ENCODE peak calls at places on chromosome 18, in four cellular contexts. One of them, this sample, is unnamed.

GRCh38 chr18:50142441-50143120 is 52.4 kb downstream of the MYO5B start:
- DNase-seq in progenitor cell of endocrine pancreas: no peak
- DNase-seq in BE2C: no peak
- DNase-seq in GM20000: no peak
- DNase-seq in this sample: no peak

GRCh38 chr18:814300-815084 is 2.5 kb upstream of the YES1 start:
- DNase-seq in progenitor cell of endocrine pancreas: no peak
- DNase-seq in BE2C: no peak
- DNase-seq in GM20000: no peak
- DNase-seq in this sample: no peak

GRCh38 chr18:79257480-79257879 is 138.2 kb upstream of the NFATC1 start:
- DNase-seq in progenitor cell of endocrine pancreas: no peak
- DNase-seq in BE2C: no peak
- DNase-seq in GM20000: no peak
- DNase-seq in this sample: no peak

GRCh38 chr18:8139971-8140406 is 469.2 kb upstream of the RAB12 start:
- DNase-seq in progenitor cell of endocrine pancreas: no peak
- DNase-seq in BE2C: no peak
- DNase-seq in GM20000: no peak
- DNase-seq in this sample: peak

GRCh38 chr18:14970027-14970426 is 222.1 kb downstream of the ANKRD30B start:
- DNase-seq in progenitor cell of endocrine pancreas: no peak
- DNase-seq in BE2C: no peak
- DNase-seq in GM20000: no peak
- DNase-seq in this sample: peak

GRCh38 chr18:59026831-59027410 is 112.8 kb upstream of the SEC11C start:
- DNase-seq in progenitor cell of endocrine pancreas: no peak
- DNase-seq in BE2C: no peak
- DNase-seq in GM20000: no peak
- DNase-seq in this sample: no peak

GRCh38 chr18:71797554-71797953 is 746.6 kb downstream of the CBLN2 start:
- DNase-seq in progenitor cell of endocrine pancreas: no peak
- DNase-seq in BE2C: no peak
- DNase-seq in GM20000: no peak
- DNase-seq in this sample: no peak

GRCh38 chr18:72652990-72653593 is 109.0 kb upstream of the CBLN2 start:
- DNase-seq in progenitor cell of endocrine pancreas: peak
- DNase-seq in BE2C: peak
- DNase-seq in GM20000: peak
- DNase-seq in this sample: peak

GRCh38 chr18:76524900-76525698 is 30.1 kb upstream of the ZNF516 start:
- DNase-seq in progenitor cell of endocrine pancreas: no peak
- DNase-seq in BE2C: no peak
- DNase-seq in GM20000: no peak
- DNase-seq in this sample: peak

GRCh38 chr18:35592298-35592697 is 10.8 kb downstream of the GALNT1 start:
- DNase-seq in progenitor cell of endocrine pancreas: no peak
- DNase-seq in BE2C: no peak
- DNase-seq in GM20000: peak
- DNase-seq in this sample: no peak

GRCh38 chr18:63320690-63321265 is 1.2 kb upstream of the BCL2 start:
- DNase-seq in progenitor cell of endocrine pancreas: peak
- DNase-seq in BE2C: no peak
- DNase-seq in GM20000: peak
- DNase-seq in this sample: no peak

GRCh38 chr18:21786526-21786925 is 45.9 kb downstream of the MIB1 start:
- DNase-seq in progenitor cell of endocrine pancreas: no peak
- DNase-seq in BE2C: no peak
- DNase-seq in GM20000: no peak
- DNase-seq in this sample: no peak

GRCh38 chr18:62281684-62282083 is 43.4 kb upstream of the TNFRSF11A start:
- DNase-seq in progenitor cell of endocrine pancreas: no peak
- DNase-seq in BE2C: no peak
- DNase-seq in GM20000: no peak
- DNase-seq in this sample: peak

GRCh38 chr18:11323359-11323819 is 174.0 kb upstream of the PIEZO2 start:
- DNase-seq in progenitor cell of endocrine pancreas: no peak
- DNase-seq in BE2C: peak
- DNase-seq in GM20000: no peak
- DNase-seq in this sample: peak

GRCh38 chr18:40159141-40160017 is 1795.7 kb upstream of the PIK3C3 start:
- DNase-seq in progenitor cell of endocrine pancreas: no peak
- DNase-seq in BE2C: no peak
- DNase-seq in GM20000: no peak
- DNase-seq in this sample: peak

GRCh38 chr18:62339106-62339988 is 14.2 kb downstream of the TNFRSF11A start:
- DNase-seq in progenitor cell of endocrine pancreas: no peak
- DNase-seq in BE2C: no peak
- DNase-seq in GM20000: no peak
- DNase-seq in this sample: peak

GRCh38 chr18:79047556-79048244 is 21.5 kb upstream of the ATP9B start:
- DNase-seq in progenitor cell of endocrine pancreas: no peak
- DNase-seq in BE2C: peak
- DNase-seq in GM20000: no peak
- DNase-seq in this sample: no peak

GRCh38 chr18:60146220-60146960 is 226.2 kb downstream of the MC4R start:
- DNase-seq in progenitor cell of endocrine pancreas: no peak
- DNase-seq in BE2C: peak
- DNase-seq in GM20000: no peak
- DNase-seq in this sample: peak

GRCh38 chr18:48975221-48975816 is 24.6 kb upstream of the SMAD7 start:
- DNase-seq in progenitor cell of endocrine pancreas: peak
- DNase-seq in BE2C: no peak
- DNase-seq in GM20000: no peak
- DNase-seq in this sample: no peak

GRCh38 chr18:48977914-48978313 is 27.1 kb upstream of the SMAD7 start:
- DNase-seq in progenitor cell of endocrine pancreas: no peak
- DNase-seq in BE2C: no peak
- DNase-seq in GM20000: no peak
- DNase-seq in this sample: no peak

GRCh38 chr18:48974304-48975220 is 23.8 kb upstream of the SMAD7 start:
- DNase-seq in progenitor cell of endocrine pancreas: no peak
- DNase-seq in BE2C: peak
- DNase-seq in GM20000: no peak
- DNase-seq in this sample: no peak

GRCh38 chr18:48973731-48974130 is 23.0 kb upstream of the SMAD7 start:
- DNase-seq in progenitor cell of endocrine pancreas: no peak
- DNase-seq in BE2C: no peak
- DNase-seq in GM20000: no peak
- DNase-seq in this sample: no peak

GRCh38 chr18:48975817-48976649 is 25.3 kb upstream of the SMAD7 start:
- DNase-seq in progenitor cell of endocrine pancreas: no peak
- DNase-seq in BE2C: peak
- DNase-seq in GM20000: peak
- DNase-seq in this sample: peak
- TF ChIP-seq CTCF in progenitor cell of endocrine pancreas: no peak
- TF ChIP-seq CTCF in BE2C: no peak
- TF ChIP-seq CTCF in GM20000: no peak
- TF ChIP-seq CTCF in this sample: no peak

DNA sequence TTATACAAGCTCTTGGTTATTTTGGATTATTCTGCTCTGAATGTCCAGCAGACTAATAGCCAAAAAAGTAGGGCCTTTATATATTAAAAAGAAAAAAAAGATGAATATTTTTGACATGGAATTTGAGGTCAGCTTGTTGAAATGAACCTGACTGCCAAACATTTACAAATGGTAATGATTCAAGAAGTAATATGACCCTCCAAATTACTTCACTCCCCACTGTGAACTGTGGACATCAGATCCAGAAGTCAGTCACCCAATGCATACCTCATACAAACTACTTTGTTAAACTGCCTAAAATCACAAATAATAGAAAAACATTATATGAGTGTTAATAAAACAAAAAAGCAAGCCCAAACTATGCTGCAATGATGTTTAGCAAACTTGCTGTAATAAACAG is 10.0 kb downstream of the EPG5 start:
- DNase-seq in progenitor cell of endocrine pancreas: no peak
- DNase-seq in BE2C: no peak
- DNase-seq in GM20000: no peak
- DNase-seq in this sample: peak
- TF ChIP-seq CTCF in progenitor cell of endocrine pancreas: no peak
- TF ChIP-seq CTCF in BE2C: no peak
- TF ChIP-seq CTCF in GM20000: no peak
- TF ChIP-seq CTCF in this sample: no peak

GRCh38 chr18:4631239-4631638 is 176.1 kb upstream of the DLGAP1 start:
- DNase-seq in progenitor cell of endocrine pancreas: no peak
- DNase-seq in BE2C: no peak
- DNase-seq in GM20000: no peak
- DNase-seq in this sample: no peak
- TF ChIP-seq CTCF in progenitor cell of endocrine pancreas: no peak
- TF ChIP-seq CTCF in BE2C: no peak
- TF ChIP-seq CTCF in GM20000: no peak
- TF ChIP-seq CTCF in this sample: no peak

GRCh38 chr18:22987547-22988182 is 54.5 kb downstream of the RBBP8 start:
- DNase-seq in progenitor cell of endocrine pancreas: no peak
- DNase-seq in BE2C: no peak
- DNase-seq in GM20000: no peak
- DNase-seq in this sample: no peak

GRCh38 chr18:22981274-22982133 is 48.4 kb downstream of the RBBP8 start:
- DNase-seq in progenitor cell of endocrine pancreas: no peak
- DNase-seq in BE2C: no peak
- DNase-seq in GM20000: no peak
- DNase-seq in this sample: no peak

GRCh38 chr18:22980394-22980793 is 47.3 kb downstream of the RBBP8 start:
- DNase-seq in progenitor cell of endocrine pancreas: no peak
- DNase-seq in BE2C: no peak
- DNase-seq in GM20000: no peak
- DNase-seq in this sample: no peak

GRCh38 chr18:22985250-22985649 is 52.1 kb downstream of the RBBP8 start:
- DNase-seq in progenitor cell of endocrine pancreas: no peak
- DNase-seq in BE2C: no peak
- DNase-seq in GM20000: no peak
- DNase-seq in this sample: no peak

DNA sequence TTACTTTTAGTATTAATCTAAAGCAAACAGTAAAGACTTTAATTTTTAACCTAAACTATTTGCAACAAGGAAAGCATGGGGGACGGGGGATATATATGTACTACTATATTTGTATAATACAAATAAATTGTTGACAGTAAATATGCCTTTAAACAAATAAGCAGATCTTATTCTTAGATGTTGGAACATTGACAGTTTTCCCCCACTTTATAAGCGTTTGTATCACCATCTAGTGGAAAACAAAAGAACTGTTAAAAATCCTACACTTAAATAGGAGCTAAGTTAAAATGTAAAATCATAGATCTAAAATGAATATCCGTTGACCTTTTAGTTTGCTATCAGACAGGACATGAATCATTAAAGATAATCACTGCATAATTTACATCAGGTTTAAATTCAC is 50.0 kb downstream of the RBBP8 start:
- DNase-seq in progenitor cell of endocrine pancreas: no peak
- DNase-seq in BE2C: no peak
- DNase-seq in GM20000: peak
- DNase-seq in this sample: peak
- TF ChIP-seq CTCF in progenitor cell of endocrine pancreas: peak
- TF ChIP-seq CTCF in BE2C: peak
- TF ChIP-seq CTCF in GM20000: no peak
- TF ChIP-seq CTCF in this sample: peak

GRCh38 chr18:57922885-57923284 is 119.8 kb upstream of the ATP8B1 start:
- DNase-seq in progenitor cell of endocrine pancreas: no peak
- DNase-seq in BE2C: no peak
- DNase-seq in GM20000: no peak
- DNase-seq in this sample: no peak
- TF ChIP-seq CTCF in progenitor cell of endocrine pancreas: no peak
- TF ChIP-seq CTCF in BE2C: no peak
- TF ChIP-seq CTCF in GM20000: no peak
- TF ChIP-seq CTCF in this sample: no peak